ENCODE peak calls at places on chromosomes 11 and 22, in eight cellular contexts. U, N, A, H, Q, P, M and X are unnamed samples.

GRCh38 chr11:518463-519202 is 11.6 kb upstream of the RNH1 start:
- DNase-seq in U (peak), N (peak), A (peak), H (peak), Q (no peak), P (peak), M (peak), X (peak)

GRCh38 chr11:91796999-91797398 is 427.6 kb upstream of the FAT3 start:
- DNase-seq in U (peak), N (no peak), A (no peak), H (no peak), Q (no peak), P (no peak), M (no peak), X (no peak)

GRCh38 chr11:82701847-82702520 is 31.7 kb downstream of the FAM181B start:
- DNase-seq in U (peak), N (peak), A (peak), H (peak), Q (peak), P (peak), M (peak), X (peak)

GRCh38 chr11:128194226-128194625 is 393.1 kb downstream of the ETS1 start:
- DNase-seq in U (no peak), N (no peak), A (no peak), H (no peak), Q (no peak), P (no peak), M (no peak), X (no peak)

GRCh38 chr11:103266167-103266831 is 157.1 kb downstream of the DYNC2H1 start:
- DNase-seq in U (no peak), N (no peak), A (no peak), H (no peak), Q (no peak), P (no peak), M (no peak), X (no peak)

GRCh38 chr11:18567081-18567480 is 21.5 kb downstream of the UEVLD start:
- DNase-seq in U (no peak), N (no peak), A (no peak), H (no peak), Q (no peak), P (no peak), M (no peak), X (no peak)

GRCh38 chr11:61873588-61874459 is 17.5 kb downstream of the FADS3 start:
- DNase-seq in U (no peak), N (no peak), A (no peak), H (no peak), Q (no peak), P (no peak), M (no peak), X (no peak)

GRCh38 chr11:109029927-109030326 is 365.1 kb downstream of the DDX10 start:
- DNase-seq in U (no peak), N (no peak), A (no peak), H (no peak), Q (no peak), P (no peak), M (no peak), X (no peak)

GRCh38 chr22:23833017-23833795 is 5.6 kb downstream of the DERL3 start:
- DNase-seq in U (no peak), N (no peak), A (no peak), H (no peak), Q (no peak), P (peak), M (no peak), X (no peak)

GRCh38 chr11:6745465-6746015 is 26.2 kb downstream of the OR2AG2 start:
- DNase-seq in U (no peak), N (no peak), A (no peak), H (no peak), Q (peak), P (no peak), M (no peak), X (no peak)

GRCh38 chr22:21042978-21043855 is 2.5 kb upstream of the LRRC74B start:
- DNase-seq in U (peak), N (no peak), A (no peak), H (no peak), Q (no peak), P (no peak), M (no peak), X (no peak)

GRCh38 chr11:44847316-44847715 is 103.4 kb downstream of the TP53I11 start:
- DNase-seq in U (no peak), N (no peak), A (no peak), H (no peak), Q (no peak), P (no peak), M (no peak), X (no peak)

GRCh38 chr11:128565881-128566280 is 21.5 kb downstream of the ETS1 start:
- DNase-seq in U (no peak), N (no peak), A (no peak), H (no peak), Q (no peak), P (no peak), M (peak), X (no peak)

GRCh38 chr22:37740455-37741311 is 43.8 kb downstream of the TRIOBP start:
- DNase-seq in U (no peak), N (no peak), A (no peak), H (no peak), Q (no peak), P (no peak), M (no peak), X (no peak)

GRCh38 chr11:27304514-27304913 is 58.5 kb downstream of the CCDC34 start:
- DNase-seq in U (no peak), N (peak), A (peak), H (no peak), Q (no peak), P (no peak), M (no peak), X (no peak)
- TF ChIP-seq CTCF in U (no peak), N (peak), A (no peak), H (no peak), Q (no peak), P (no peak), M (no peak), X (peak)

GRCh38 chr11:65021509-65021908 is 5.7 kb upstream of the SNX15 start:
- DNase-seq in U (no peak), N (no peak), A (no peak), H (no peak), Q (no peak), P (no peak), M (no peak), X (no peak)

GRCh38 chr11:65032216-65032615 is 5.0 kb downstream of the SNX15 start:
- DNase-seq in U (no peak), N (no peak), A (peak), H (no peak), Q (no peak), P (no peak), M (no peak), X (no peak)

GRCh38 chr11:65026810-65027209 is 429 bp upstream of the SNX15 start:
- DNase-seq in U (no peak), N (no peak), A (no peak), H (no peak), Q (no peak), P (no peak), M (no peak), X (no peak)

GRCh38 chr11:65027213-65028067 is at the start of gene SNX15:
- DNase-seq in U (peak), N (peak), A (peak), H (peak), Q (peak), P (peak), M (peak), X (peak)
- TF ChIP-seq EZH2phosphoT487 in U (no peak), N (no peak), A (no peak), H (no peak), Q (no peak), P (no peak), M (no peak), X (no peak)

DNA sequence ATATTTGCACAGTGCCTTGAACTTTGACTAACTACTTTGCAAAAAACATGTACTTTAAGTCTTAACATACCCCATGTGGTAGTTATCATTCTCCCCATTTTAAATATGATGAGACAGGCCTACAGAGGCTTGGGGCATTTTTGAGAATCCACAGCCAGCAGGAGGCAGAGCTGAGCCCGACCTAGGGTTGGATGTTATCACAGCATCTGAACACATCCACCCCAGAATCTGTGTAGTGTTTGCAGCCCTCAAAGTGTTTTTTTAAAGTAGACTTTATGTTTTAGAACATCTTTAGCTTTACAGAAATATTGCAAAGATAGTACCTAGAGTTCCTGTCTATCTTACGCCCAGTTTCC is 17.6 kb downstream of the OTOG start:
- DNase-seq in U (peak), N (peak), A (peak), H (no peak), Q (no peak), P (no peak), M (no peak), X (no peak)
- TF ChIP-seq CTCF in U (peak), N (peak), A (peak), H (peak), Q (peak), P (peak), M (peak), X (no peak)

GRCh38 chr11:14445542-14446530 is 53.8 kb downstream of the COPB1 start:
- DNase-seq in U (peak), N (no peak), A (peak), H (no peak), Q (no peak), P (no peak), M (no peak), X (no peak)

GRCh38 chr11:14446701-14447169 is 52.9 kb downstream of the COPB1 start:
- DNase-seq in U (peak), N (no peak), A (no peak), H (no peak), Q (no peak), P (no peak), M (no peak), X (no peak)

GRCh38 chr11:14448229-14448628 is 51.4 kb downstream of the COPB1 start:
- DNase-seq in U (peak), N (no peak), A (no peak), H (no peak), Q (no peak), P (no peak), M (no peak), X (no peak)

GRCh38 chr11:14443642-14444041 is 56.0 kb downstream of the COPB1 start:
- DNase-seq in U (peak), N (no peak), A (no peak), H (no peak), Q (no peak), P (peak), M (peak), X (no peak)

DNA sequence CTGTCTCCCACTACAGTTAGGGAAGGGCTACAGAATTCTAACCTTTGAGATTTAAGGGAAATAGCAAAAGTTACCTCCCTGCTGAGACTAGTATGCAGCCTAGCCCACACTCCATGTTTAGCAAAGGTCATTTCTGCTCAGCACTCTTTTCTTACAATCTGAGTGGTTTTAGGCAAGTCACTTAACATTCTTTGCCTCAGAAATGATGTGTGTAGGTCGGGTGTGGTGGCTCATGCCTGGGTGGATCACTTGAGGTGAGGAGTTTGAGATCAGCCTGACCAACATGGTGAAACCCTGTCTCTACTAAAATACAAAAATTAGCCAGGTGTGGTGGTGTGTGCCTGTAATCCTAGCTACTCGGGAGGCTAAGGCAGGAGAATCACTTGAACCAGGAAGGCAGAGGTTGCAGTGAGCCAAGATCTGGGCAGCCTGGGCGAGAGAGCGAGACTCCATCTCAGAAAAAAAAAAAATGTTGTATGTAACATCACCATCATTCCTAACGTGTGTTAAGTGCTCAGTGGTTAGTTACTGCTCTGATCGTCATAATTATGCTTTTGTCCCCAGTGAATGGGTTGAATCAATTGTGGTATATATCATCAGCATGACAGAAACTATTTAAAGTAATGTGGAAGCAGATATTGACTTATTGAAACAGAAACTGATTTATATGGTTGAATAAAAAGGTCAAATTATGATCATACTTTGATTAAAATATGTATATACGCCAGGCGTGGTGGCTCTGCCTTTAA is 55.0 kb downstream of the COPB1 start:
- DNase-seq in U (no peak), N (no peak), A (no peak), H (no peak), Q (no peak), P (no peak), M (no peak), X (no peak)
- TF ChIP-seq EZH2phosphoT487 in U (no peak), N (no peak), A (no peak), H (no peak), Q (no peak), P (no peak), M (no peak), X (no peak)

DNA sequence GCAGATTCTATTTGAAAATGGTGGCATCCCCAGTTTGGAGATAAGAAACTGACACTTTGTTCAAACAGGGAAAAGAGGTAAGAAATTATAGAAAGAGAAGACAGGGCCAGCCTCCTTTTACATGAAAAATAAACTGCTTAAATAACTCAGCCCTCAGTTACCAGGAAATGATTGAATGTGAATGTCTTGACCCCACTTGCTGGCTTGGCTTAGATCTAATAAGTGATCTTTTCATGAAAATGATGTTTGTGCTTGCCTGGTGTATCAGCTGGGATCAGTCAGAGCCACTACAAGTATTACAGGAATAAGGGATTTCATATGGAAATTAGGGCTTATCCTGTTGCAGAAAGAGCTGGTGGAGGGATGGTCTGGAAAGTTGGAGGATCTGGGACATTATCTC is 51.9 kb downstream of the COMMD9 start:
- DNase-seq in U (no peak), N (no peak), A (no peak), H (no peak), Q (no peak), P (no peak), M (no peak), X (no peak)
- TF ChIP-seq CTCF in U (no peak), N (no peak), A (no peak), H (no peak), Q (no peak), P (no peak), M (no peak), X (no peak)

GRCh38 chr22:27242917-27243589 is 558.5 kb downstream of the MN1 start:
- DNase-seq in U (no peak), N (no peak), A (no peak), H (no peak), Q (no peak), P (no peak), M (peak), X (no peak)

GRCh38 chr22:27242474-27242873 is 559.1 kb downstream of the MN1 start:
- DNase-seq in U (no peak), N (no peak), A (no peak), H (no peak), Q (no peak), P (no peak), M (no peak), X (no peak)

GRCh38 chr22:27244328-27244727 is 557.2 kb downstream of the MN1 start:
- DNase-seq in U (no peak), N (no peak), A (no peak), H (no peak), Q (no peak), P (no peak), M (no peak), X (no peak)

GRCh38 chr22:27246558-27246957 is 555.0 kb downstream of the MN1 start:
- DNase-seq in U (no peak), N (no peak), A (no peak), H (no peak), Q (no peak), P (no peak), M (no peak), X (no peak)

DNA sequence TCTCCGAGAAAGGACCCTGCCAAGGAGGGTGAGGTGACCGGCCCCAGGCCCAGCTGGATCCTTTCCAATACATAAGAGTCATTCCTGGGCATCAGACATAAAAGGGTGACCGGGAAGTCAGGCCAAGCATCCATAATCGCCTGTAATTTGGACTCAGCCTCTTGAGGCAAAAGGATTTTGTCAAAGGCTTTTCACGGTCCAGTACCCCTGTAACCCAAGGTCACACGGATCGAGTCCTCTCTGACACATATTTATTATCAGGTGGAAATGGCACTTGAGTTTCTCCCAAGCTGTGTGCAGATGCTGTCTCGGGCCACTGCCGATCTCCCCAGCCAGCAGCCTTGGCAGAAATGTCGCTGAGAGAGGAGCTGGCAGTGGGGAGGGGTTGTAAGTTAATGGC is 556.5 kb downstream of the MN1 start:
- DNase-seq in U (no peak), N (no peak), A (no peak), H (no peak), Q (no peak), P (no peak), M (no peak), X (no peak)
- TF ChIP-seq EZH2phosphoT487 in U (no peak), N (no peak), A (no peak), H (no peak), Q (no peak), P (no peak), M (no peak), X (no peak)

GRCh38 chr11:57641011-57641410 is 8.7 kb downstream of the YPEL4 start:
- DNase-seq in U (no peak), N (peak), A (peak), H (peak), Q (peak), P (no peak), M (peak), X (no peak)
- TF ChIP-seq CTCF in U (no peak), N (peak), A (no peak), H (no peak), Q (peak), P (peak), M (no peak), X (no peak)

DNA sequence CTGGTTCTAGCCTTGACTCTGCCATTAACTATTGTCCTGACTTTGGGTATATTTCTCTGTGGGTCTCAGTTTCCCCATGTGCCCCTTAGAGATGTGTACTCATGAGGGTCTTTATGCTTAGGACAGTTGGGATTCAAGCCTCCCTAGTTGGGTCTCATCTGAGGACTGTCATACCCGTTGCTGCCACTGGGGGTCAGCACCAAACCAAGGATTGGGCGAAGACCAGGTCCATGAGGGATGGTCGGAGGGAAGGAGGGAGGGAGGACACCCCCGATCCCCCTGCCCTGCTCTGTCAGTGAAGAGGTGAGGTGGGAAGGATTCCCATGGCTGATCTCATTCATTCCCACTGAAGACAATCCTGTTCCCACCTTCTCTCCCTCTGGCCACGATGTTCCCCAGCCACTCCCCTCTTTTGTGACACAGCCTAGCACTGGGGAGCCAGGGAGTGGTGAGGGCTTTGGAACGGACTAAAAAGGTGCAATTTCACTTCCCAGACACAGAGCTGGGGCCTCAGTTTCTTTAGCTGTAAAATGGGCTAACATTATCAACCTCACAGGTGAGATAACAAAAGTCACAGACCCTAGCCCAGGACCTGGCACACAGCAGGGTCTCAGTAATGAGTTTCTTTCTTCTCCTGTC is 12.4 kb upstream of the KLHL35 start:
- DNase-seq in U (peak), N (peak), A (peak), H (peak), Q (peak), P (peak), M (peak), X (peak)
- TF ChIP-seq EZH2phosphoT487 in U (no peak), N (no peak), A (no peak), H (no peak), Q (no peak), P (no peak), M (no peak), X (no peak)

GRCh38 chr22:48575567-48576332 is 1251.9 kb downstream of the BRD1 start:
- DNase-seq in U (no peak), N (peak), A (no peak), H (no peak), Q (no peak), P (peak), M (peak), X (no peak)

GRCh38 chr22:48577014-48577690 is 1250.5 kb downstream of the BRD1 start:
- DNase-seq in U (no peak), N (peak), A (no peak), H (no peak), Q (no peak), P (no peak), M (peak), X (no peak)

GRCh38 chr22:48574776-48575566 is 1252.7 kb downstream of the BRD1 start:
- DNase-seq in U (no peak), N (peak), A (peak), H (no peak), Q (peak), P (peak), M (peak), X (no peak)

GRCh38 chr22:48577691-48578090 is 1250.0 kb downstream of the BRD1 start:
- DNase-seq in U (no peak), N (no peak), A (no peak), H (no peak), Q (no peak), P (no peak), M (no peak), X (no peak)

GRCh38 chr22:48576333-48577013 is 1251.2 kb downstream of the BRD1 start:
- DNase-seq in U (no peak), N (peak), A (peak), H (no peak), Q (no peak), P (peak), M (peak), X (no peak)
- TF ChIP-seq CTCF in U (peak), N (peak), A (no peak), H (no peak), Q (no peak), P (peak), M (peak), X (no peak)

GRCh38 chr11:78101073-78101472 is 21.4 kb upstream of the NDUFC2 start:
- DNase-seq in U (peak), N (no peak), A (no peak), H (no peak), Q (no peak), P (no peak), M (no peak), X (no peak)

GRCh38 chr11:78100276-78101040 is 20.8 kb upstream of the NDUFC2 start:
- DNase-seq in U (no peak), N (no peak), A (no peak), H (no peak), Q (no peak), P (no peak), M (no peak), X (no peak)

GRCh38 chr11:78094250-78094649 is 14.6 kb upstream of the NDUFC2 start:
- DNase-seq in U (no peak), N (no peak), A (no peak), H (no peak), Q (no peak), P (no peak), M (no peak), X (no peak)

GRCh38 chr11:78099671-78100070 is 20.0 kb upstream of the NDUFC2 start:
- DNase-seq in U (no peak), N (no peak), A (no peak), H (no peak), Q (no peak), P (no peak), M (no peak), X (no peak)

GRCh38 chr11:78097666-78098385 is 18.2 kb upstream of the NDUFC2 start:
- DNase-seq in U (no peak), N (no peak), A (no peak), H (no peak), Q (no peak), P (no peak), M (no peak), X (no peak)
- TF ChIP-seq EZH2phosphoT487 in U (no peak), N (no peak), A (no peak), H (no peak), Q (no peak), P (no peak), M (no peak), X (no peak)